ENCODE peak calls at places on chromosome 12, in five cellular contexts. L is GM19239, C is T-helper 9 cell, T is esophagus muscularis mucosa, J is mesendoderm. E is an unnamed sample.

GRCh38 chr12:113620437-113620976 is 148.8 kb upstream of the LHX5 start:
- DNase-seq in L (no peak), J (no peak), T (no peak), C (no peak), E (no peak)

GRCh38 chr12:57093412-57094193 is 4.7 kb downstream of the NAB2 start:
- DNase-seq in C (peak), L (no peak), J (peak), T (peak), E (peak)

GRCh38 chr12:93785262-93786010 is 108.3 kb downstream of the CRADD start:
- DNase-seq in T (no peak), J (peak), L (no peak), C (peak), E (no peak)

GRCh38 chr12:67014642-67015041 is 254.5 kb upstream of the CAND1 start:
- DNase-seq in C (no peak), T (no peak), J (no peak), L (no peak), E (no peak)

GRCh38 chr12:110917467-110917866 is 2.9 kb downstream of the MYL2 start:
- DNase-seq in L (no peak), J (peak), T (no peak), C (no peak), E (no peak)

GRCh38 chr12:28882444-28882843 is 266.6 kb upstream of the FAR2 start:
- DNase-seq in C (no peak), J (peak), L (no peak), T (no peak), E (no peak)

GRCh38 chr12:13163868-13164267 is 32.7 kb upstream of the EMP1 start:
- DNase-seq in T (no peak), J (no peak), C (no peak), L (no peak), E (no peak)

GRCh38 chr12:2221030-2221621 is 168.3 kb downstream of the CACNA1C start:
- DNase-seq in C (no peak), L (no peak), T (no peak), J (no peak), E (peak)

GRCh38 chr12:69998922-69999321 is 173.9 kb downstream of the MYRFL start:
- DNase-seq in T (no peak), C (no peak), L (no peak), J (no peak), E (no peak)

E was measured in cerebellum.